ENCODE peak calls at places on chromosomes 3 and 15, in four cellular contexts. Z, V, X and P are unnamed samples.
A peak's percentile ranks its signal among the peaks of the same experiment; 100 is the strongest.

GRCh38 chr3:122484985-122485384 is 29.8 kb downstream of the KPNA1 start:
- DNase-seq in X (no peak), V (no peak), Z (no peak), P (no peak)

GRCh38 chr3:56940989-56941388 is 119.5 kb upstream of the SPATA12 start:
- DNase-seq in Z (no peak), X (no peak), V (no peak), P (no peak)

GRCh38 chr3:41652931-41653330 is 309.0 kb downstream of the ULK4 start:
- DNase-seq in X (no peak), V (no peak), Z (no peak), P (no peak)

GRCh38 chr3:29695905-29696238 is 415.0 kb downstream of the RBMS3 start:
- DNase-seq in V (no peak), Z (no peak), X (no peak), P (no peak)

GRCh38 chr15:74598126-74598842 is 17.4 kb upstream of the CLK3 start:
- DNase-seq in X (peak; percentile 77), V (peak; percentile 94), Z (peak; percentile 84), P (peak; percentile 96)

GRCh38 chr3:183210341-183210740 is 42.7 kb upstream of the B3GNT5 start:
- DNase-seq in X (no peak), V (no peak), Z (no peak), P (no peak)

GRCh38 chr15:34337557-34338306 is at the start of gene SLC12A6:
- DNase-seq in X (peak; percentile 92), Z (peak; percentile 89), V (peak; percentile 90), P (peak; percentile 91)

GRCh38 chr3:56989434-56990294 is 70.8 kb upstream of the SPATA12 start:
- DNase-seq in X (no peak), Z (no peak), V (no peak), P (peak; percentile 76)

GRCh38 chr3:4310971-4311370 is 7.8 kb downstream of the SETMAR start:
- DNase-seq in V (no peak), X (no peak), Z (no peak), P (no peak)

GRCh38 chr3:117184574-117184973 is 475.0 kb downstream of the TUSC7 start:
- DNase-seq in Z (no peak), V (no peak), X (no peak), P (no peak)